ENCODE peak calls at places on chromosomes 5 and 9, in eight cellular contexts. H is H7; A is naive thymus-derived CD4-positive, alpha-beta T cell; K is brain microvascular endothelial cell; D is type B pancreatic cell; T is lower leg skin; S is lower lobe of right lung; Q is mesendoderm. B is an unnamed sample.

GRCh38 chr9:86979686-86980085 is 32.4 kb upstream of the GAS1 start:
- DNase-seq in H (no peak), A (no peak), K (no peak), D (no peak), T (no peak), S (no peak), Q (no peak), B (no peak)

GRCh38 chr9:135840107-135840506 is 67.2 kb downstream of the CAMSAP1 start:
- DNase-seq in H (no peak), A (no peak), K (no peak), D (no peak), T (peak), S (no peak), Q (no peak), B (no peak)

GRCh38 chr5:83474986-83475385 is 3.4 kb downstream of the VCAN start:
- DNase-seq in H (peak), A (no peak), K (no peak), D (no peak), T (no peak), S (no peak), Q (peak), B (no peak)

GRCh38 chr9:76162109-76162730 is 232.0 kb downstream of the RFK start:
- DNase-seq in H (no peak), A (no peak), K (peak), D (no peak), T (no peak), S (no peak), Q (no peak), B (no peak)

GRCh38 chr5:118224546-118224945 is 763.8 kb downstream of the DTWD2 start:
- DNase-seq in H (no peak), A (no peak), K (peak), D (no peak), T (no peak), S (no peak), Q (no peak), B (no peak)

GRCh38 chr5:180599981-180600553 is 8.8 kb upstream of the SCGB3A1 start:
- DNase-seq in H (peak), A (no peak), K (no peak), D (peak), T (peak), S (no peak), Q (no peak), B (no peak)

GRCh38 chr5:133247881-133248642 is 196.2 kb downstream of the HSPA4 start:
- DNase-seq in H (peak), A (no peak), K (peak), D (no peak), T (no peak), S (peak), Q (peak), B (no peak)

GRCh38 chr5:166211640-166212039 is 2079.8 kb upstream of the WWC1 start:
- DNase-seq in H (no peak), A (no peak), K (no peak), D (no peak), T (no peak), S (no peak), Q (no peak), B (no peak)

GRCh38 chr9:124776952-124777645 is at the start of gene OLFML2A:
- DNase-seq in H (peak), A (no peak), K (no peak), D (no peak), T (peak), S (no peak), Q (no peak), B (peak)

GRCh38 chr5:55225346-55225745 is 1.8 kb downstream of the MCIDAS start:
- DNase-seq in H (no peak), A (no peak), K (no peak), D (no peak), T (no peak), S (no peak), Q (no peak), B (no peak)

GRCh38 chr9:79701651-79702050 is 129.9 kb downstream of the TLE4 start:
- DNase-seq in H (no peak), A (no peak), K (no peak), D (no peak), T (no peak), S (peak), Q (no peak), B (no peak)

GRCh38 chr5:34684281-34684979 is 28.3 kb downstream of the RAI14 start:
- DNase-seq in H (no peak), A (no peak), K (peak), D (no peak), T (no peak), S (no peak), Q (peak), B (no peak)

GRCh38 chr9:18829066-18829465 is 203.9 kb downstream of the SAXO1 start:
- DNase-seq in H (no peak), A (no peak), K (no peak), D (no peak), T (no peak), S (no peak), Q (no peak), B (no peak)

GRCh38 chr5:89047591-89047990 is 164.6 kb upstream of the MEF2C start:
- DNase-seq in H (no peak), A (no peak), K (no peak), D (no peak), T (no peak), S (no peak), Q (no peak), B (no peak)

GRCh38 chr5:22238047-22238446 is 615.1 kb downstream of the CDH12 start:
- DNase-seq in H (no peak), A (no peak), K (no peak), D (no peak), T (no peak), S (no peak), Q (no peak), B (no peak)

GRCh38 chr5:126536874-126537273 is 58.1 kb downstream of the ALDH7A1 start:
- DNase-seq in H (no peak), A (no peak), K (no peak), D (no peak), T (no peak), S (no peak), Q (no peak), B (no peak)

GRCh38 chr5:41835625-41836024 is 34.6 kb downstream of the OXCT1 start:
- DNase-seq in H (no peak), A (no peak), K (peak), D (no peak), T (peak), S (no peak), Q (peak), B (no peak)

GRCh38 chr9:35162605-35163315 is 951 bp downstream of the UNC13B start:
- DNase-seq in H (no peak), A (peak), K (no peak), D (no peak), T (no peak), S (no peak), Q (no peak), B (no peak)

GRCh38 chr5:176152191-176152932 is 85.9 kb upstream of the SIMC1 start:
- DNase-seq in H (peak), A (no peak), K (no peak), D (no peak), T (no peak), S (no peak), Q (peak), B (no peak)

GRCh38 chr9:121744687-121745395 is 93.4 kb downstream of the DAB2IP start:
- DNase-seq in H (no peak), A (no peak), K (peak), D (no peak), T (no peak), S (no peak), Q (peak), B (no peak)

B was measured in stimulated activated naive CD8-positive, alpha-beta T cell treated with anti-CD3 and anti-CD28 coated beads, Interleukin-15, amount 100 ng/mL, for 72 hours.